ENCODE peak calls at places on chromosomes 1 and 21, in ten cellular contexts. One of them, this sample, is unnamed.

GRCh38 chr21:42257091-42257760 is 38.3 kb downstream of the ABCG1 start:
- DNase-seq in aorta: no peak
- DNase-seq in CD8-positive, alpha-beta memory T cell: no peak
- DNase-seq in suprapubic skin: no peak
- DNase-seq in IMR-90: no peak
- DNase-seq in adrenal gland: peak
- DNase-seq in BJ: no peak
- DNase-seq in cardiac fibroblast: peak
- DNase-seq in uterus: no peak
- DNase-seq in foreskin fibroblast: no peak
- DNase-seq in this sample: no peak

GRCh38 chr1:63915121-63915520 is 141.3 kb downstream of the ROR1 start:
- DNase-seq in cardiac fibroblast: no peak
- DNase-seq in CD8-positive, alpha-beta memory T cell: no peak
- DNase-seq in aorta: no peak
- DNase-seq in foreskin fibroblast: no peak
- DNase-seq in adrenal gland: no peak
- DNase-seq in uterus: no peak
- DNase-seq in BJ: no peak
- DNase-seq in IMR-90: peak
- DNase-seq in suprapubic skin: no peak
- DNase-seq in this sample: no peak

GRCh38 chr21:33771976-33772375 is 129.7 kb downstream of the ITSN1 start:
- DNase-seq in BJ: no peak
- DNase-seq in foreskin fibroblast: no peak
- DNase-seq in IMR-90: no peak
- DNase-seq in suprapubic skin: no peak
- DNase-seq in CD8-positive, alpha-beta memory T cell: no peak
- DNase-seq in adrenal gland: no peak
- DNase-seq in cardiac fibroblast: no peak
- DNase-seq in uterus: no peak
- DNase-seq in aorta: no peak
- DNase-seq in this sample: no peak

GRCh38 chr1:3858231-3858981 is 1.1 kb downstream of the DFFB start:
- DNase-seq in uterus: no peak
- DNase-seq in BJ: no peak
- DNase-seq in aorta: no peak
- DNase-seq in CD8-positive, alpha-beta memory T cell: peak
- DNase-seq in IMR-90: peak
- DNase-seq in adrenal gland: peak
- DNase-seq in suprapubic skin: no peak
- DNase-seq in cardiac fibroblast: peak
- DNase-seq in foreskin fibroblast: peak
- DNase-seq in this sample: peak

GRCh38 chr1:228751360-228752098 is 16.2 kb downstream of the RHOU start:
- DNase-seq in adrenal gland: no peak
- DNase-seq in cardiac fibroblast: no peak
- DNase-seq in aorta: no peak
- DNase-seq in foreskin fibroblast: no peak
- DNase-seq in BJ: no peak
- DNase-seq in uterus: no peak
- DNase-seq in IMR-90: no peak
- DNase-seq in CD8-positive, alpha-beta memory T cell: no peak
- DNase-seq in suprapubic skin: no peak
- DNase-seq in this sample: no peak

GRCh38 chr1:188689542-188689941 is 1788.1 kb downstream of the BRINP3 start:
- DNase-seq in suprapubic skin: no peak
- DNase-seq in CD8-positive, alpha-beta memory T cell: no peak
- DNase-seq in BJ: no peak
- DNase-seq in aorta: no peak
- DNase-seq in adrenal gland: no peak
- DNase-seq in IMR-90: peak
- DNase-seq in cardiac fibroblast: no peak
- DNase-seq in uterus: no peak
- DNase-seq in foreskin fibroblast: no peak
- DNase-seq in this sample: no peak

GRCh38 chr1:20530261-20530660 is 22.1 kb upstream of the FAM43B start:
- DNase-seq in aorta: no peak
- DNase-seq in CD8-positive, alpha-beta memory T cell: no peak
- DNase-seq in IMR-90: no peak
- DNase-seq in uterus: no peak
- DNase-seq in BJ: no peak
- DNase-seq in cardiac fibroblast: no peak
- DNase-seq in adrenal gland: no peak
- DNase-seq in foreskin fibroblast: no peak
- DNase-seq in suprapubic skin: no peak
- DNase-seq in this sample: no peak

GRCh38 chr21:45640888-45641479 is 2.5 kb upstream of the PCBP3 start:
- DNase-seq in IMR-90: peak
- DNase-seq in BJ: no peak
- DNase-seq in foreskin fibroblast: peak
- DNase-seq in uterus: no peak
- DNase-seq in CD8-positive, alpha-beta memory T cell: no peak
- DNase-seq in adrenal gland: peak
- DNase-seq in aorta: no peak
- DNase-seq in cardiac fibroblast: peak
- DNase-seq in suprapubic skin: no peak
- DNase-seq in this sample: no peak

GRCh38 chr1:58155418-58156123 is 391.0 kb downstream of the OMA1 start:
- DNase-seq in adrenal gland: peak
- DNase-seq in suprapubic skin: no peak
- DNase-seq in BJ: no peak
- DNase-seq in cardiac fibroblast: peak
- DNase-seq in aorta: no peak
- DNase-seq in uterus: no peak
- DNase-seq in foreskin fibroblast: no peak
- DNase-seq in CD8-positive, alpha-beta memory T cell: no peak
- DNase-seq in IMR-90: no peak
- DNase-seq in this sample: no peak

GRCh38 chr1:89844236-89844807 is 23.5 kb downstream of the LRRC8D start:
- DNase-seq in CD8-positive, alpha-beta memory T cell: peak
- DNase-seq in BJ: no peak
- DNase-seq in foreskin fibroblast: no peak
- DNase-seq in adrenal gland: no peak
- DNase-seq in IMR-90: peak
- DNase-seq in suprapubic skin: no peak
- DNase-seq in aorta: no peak
- DNase-seq in uterus: no peak
- DNase-seq in cardiac fibroblast: no peak
- DNase-seq in this sample: no peak

GRCh38 chr1:160238408-160238807 is 23.9 kb downstream of the DCAF8 start:
- DNase-seq in cardiac fibroblast: no peak
- DNase-seq in adrenal gland: peak
- DNase-seq in CD8-positive, alpha-beta memory T cell: no peak
- DNase-seq in BJ: no peak
- DNase-seq in foreskin fibroblast: no peak
- DNase-seq in IMR-90: no peak
- DNase-seq in aorta: no peak
- DNase-seq in uterus: no peak
- DNase-seq in suprapubic skin: no peak
- DNase-seq in this sample: no peak

GRCh38 chr1:207077470-207078377 is 10.9 kb upstream of the C4BPB start:
- DNase-seq in uterus: peak
- DNase-seq in IMR-90: peak
- DNase-seq in suprapubic skin: no peak
- DNase-seq in aorta: no peak
- DNase-seq in BJ: peak
- DNase-seq in foreskin fibroblast: peak
- DNase-seq in CD8-positive, alpha-beta memory T cell: peak
- DNase-seq in adrenal gland: peak
- DNase-seq in cardiac fibroblast: peak
- DNase-seq in this sample: peak

GRCh38 chr1:4652631-4653327 is 1.6 kb upstream of the AJAP1 start:
- DNase-seq in foreskin fibroblast: peak
- DNase-seq in suprapubic skin: no peak
- DNase-seq in aorta: peak
- DNase-seq in CD8-positive, alpha-beta memory T cell: peak
- DNase-seq in BJ: no peak
- DNase-seq in cardiac fibroblast: peak
- DNase-seq in uterus: no peak
- DNase-seq in adrenal gland: peak
- DNase-seq in IMR-90: no peak
- DNase-seq in this sample: no peak

GRCh38 chr1:17630048-17630830 is 90.7 kb downstream of the ARHGEF10L start:
- DNase-seq in uterus: peak
- DNase-seq in suprapubic skin: peak
- DNase-seq in foreskin fibroblast: no peak
- DNase-seq in adrenal gland: peak
- DNase-seq in aorta: peak
- DNase-seq in IMR-90: no peak
- DNase-seq in CD8-positive, alpha-beta memory T cell: no peak
- DNase-seq in cardiac fibroblast: peak
- DNase-seq in BJ: no peak
- DNase-seq in this sample: no peak

GRCh38 chr1:87046951-87047350 is 132.5 kb downstream of the HS2ST1 start:
- DNase-seq in BJ: no peak
- DNase-seq in suprapubic skin: no peak
- DNase-seq in aorta: no peak
- DNase-seq in CD8-positive, alpha-beta memory T cell: no peak
- DNase-seq in adrenal gland: no peak
- DNase-seq in IMR-90: no peak
- DNase-seq in cardiac fibroblast: no peak
- DNase-seq in uterus: no peak
- DNase-seq in foreskin fibroblast: no peak
- DNase-seq in this sample: no peak

DNA sequence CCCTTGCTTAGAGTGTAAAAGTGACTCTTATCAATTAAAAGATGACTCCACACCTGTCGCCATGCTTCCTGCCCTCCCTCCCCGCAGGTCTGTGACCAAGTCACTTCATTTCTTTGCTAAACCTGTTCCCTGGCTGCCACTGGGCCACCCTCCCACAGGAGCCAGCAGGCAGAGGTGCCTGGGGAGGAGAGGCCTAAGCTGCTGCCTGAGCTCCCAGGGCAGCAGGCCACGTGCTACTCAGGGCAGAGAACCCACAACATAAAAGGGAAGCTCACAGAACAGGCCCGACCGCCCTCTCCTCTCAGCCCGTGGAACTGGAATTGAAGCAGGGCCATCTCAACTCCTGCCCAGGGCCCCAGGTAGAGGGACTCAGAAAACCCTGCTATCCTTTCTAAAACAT is 4.9 kb downstream of the C1orf198 start:
- DNase-seq in cardiac fibroblast: no peak
- DNase-seq in suprapubic skin: peak
- DNase-seq in foreskin fibroblast: no peak
- DNase-seq in uterus: no peak
- DNase-seq in IMR-90: no peak
- DNase-seq in CD8-positive, alpha-beta memory T cell: no peak
- DNase-seq in adrenal gland: no peak
- DNase-seq in BJ: no peak
- DNase-seq in aorta: no peak
- DNase-seq in this sample: peak
- H3K4me3 ChIP-seq in cardiac fibroblast: no peak
- H3K4me3 ChIP-seq in suprapubic skin: no peak
- H3K4me3 ChIP-seq in foreskin fibroblast: no peak
- H3K4me3 ChIP-seq in uterus: no peak
- H3K4me3 ChIP-seq in IMR-90: no peak
- H3K4me3 ChIP-seq in CD8-positive, alpha-beta memory T cell: no peak
- H3K4me3 ChIP-seq in adrenal gland: no peak
- H3K4me3 ChIP-seq in BJ: no peak
- H3K4me3 ChIP-seq in aorta: no peak
- H3K4me3 ChIP-seq in this sample: no peak

GRCh38 chr1:56153276-56153675 is 426.1 kb downstream of the PLPP3 start:
- DNase-seq in adrenal gland: no peak
- DNase-seq in BJ: no peak
- DNase-seq in IMR-90: no peak
- DNase-seq in CD8-positive, alpha-beta memory T cell: no peak
- DNase-seq in cardiac fibroblast: no peak
- DNase-seq in foreskin fibroblast: no peak
- DNase-seq in uterus: no peak
- DNase-seq in suprapubic skin: no peak
- DNase-seq in aorta: no peak
- DNase-seq in this sample: no peak
- H3K4me3 ChIP-seq in adrenal gland: no peak
- H3K4me3 ChIP-seq in BJ: no peak
- H3K4me3 ChIP-seq in IMR-90: no peak
- H3K4me3 ChIP-seq in CD8-positive, alpha-beta memory T cell: no peak
- H3K4me3 ChIP-seq in cardiac fibroblast: no peak
- H3K4me3 ChIP-seq in foreskin fibroblast: no peak
- H3K4me3 ChIP-seq in uterus: no peak
- H3K4me3 ChIP-seq in suprapubic skin: no peak
- H3K4me3 ChIP-seq in aorta: no peak
- H3K4me3 ChIP-seq in this sample: no peak

GRCh38 chr1:15836772-15837669 is 10.5 kb upstream of the SPEN start:
- DNase-seq in uterus: peak
- DNase-seq in cardiac fibroblast: no peak
- DNase-seq in suprapubic skin: peak
- DNase-seq in adrenal gland: peak
- DNase-seq in foreskin fibroblast: no peak
- DNase-seq in aorta: peak
- DNase-seq in IMR-90: no peak
- DNase-seq in BJ: no peak
- DNase-seq in CD8-positive, alpha-beta memory T cell: peak
- DNase-seq in this sample: no peak
- H3K4me3 ChIP-seq in uterus: no peak
- H3K4me3 ChIP-seq in cardiac fibroblast: no peak
- H3K4me3 ChIP-seq in suprapubic skin: peak
- H3K4me3 ChIP-seq in adrenal gland: no peak
- H3K4me3 ChIP-seq in foreskin fibroblast: no peak
- H3K4me3 ChIP-seq in aorta: no peak
- H3K4me3 ChIP-seq in IMR-90: no peak
- H3K4me3 ChIP-seq in BJ: no peak
- H3K4me3 ChIP-seq in CD8-positive, alpha-beta memory T cell: peak
- H3K4me3 ChIP-seq in this sample: peak

GRCh38 chr1:11530731-11531311 is 51.9 kb downstream of the DISP3 start:
- DNase-seq in uterus: no peak
- DNase-seq in adrenal gland: no peak
- DNase-seq in suprapubic skin: no peak
- DNase-seq in CD8-positive, alpha-beta memory T cell: no peak
- DNase-seq in cardiac fibroblast: no peak
- DNase-seq in IMR-90: no peak
- DNase-seq in BJ: no peak
- DNase-seq in aorta: no peak
- DNase-seq in foreskin fibroblast: no peak
- DNase-seq in this sample: no peak

GRCh38 chr1:11527541-11528452 is 48.8 kb downstream of the DISP3 start:
- DNase-seq in uterus: no peak
- DNase-seq in foreskin fibroblast: no peak
- DNase-seq in adrenal gland: no peak
- DNase-seq in CD8-positive, alpha-beta memory T cell: no peak
- DNase-seq in cardiac fibroblast: no peak
- DNase-seq in IMR-90: no peak
- DNase-seq in aorta: no peak
- DNase-seq in BJ: no peak
- DNase-seq in suprapubic skin: no peak
- DNase-seq in this sample: no peak

GRCh38 chr1:11529330-11529729 is 50.4 kb downstream of the DISP3 start:
- DNase-seq in uterus: no peak
- DNase-seq in cardiac fibroblast: no peak
- DNase-seq in suprapubic skin: no peak
- DNase-seq in BJ: no peak
- DNase-seq in CD8-positive, alpha-beta memory T cell: no peak
- DNase-seq in aorta: no peak
- DNase-seq in IMR-90: no peak
- DNase-seq in foreskin fibroblast: no peak
- DNase-seq in adrenal gland: no peak
- DNase-seq in this sample: no peak

GRCh38 chr1:11529763-11530730 is 51.1 kb downstream of the DISP3 start:
- DNase-seq in cardiac fibroblast: no peak
- DNase-seq in IMR-90: no peak
- DNase-seq in CD8-positive, alpha-beta memory T cell: no peak
- DNase-seq in adrenal gland: no peak
- DNase-seq in suprapubic skin: no peak
- DNase-seq in uterus: no peak
- DNase-seq in aorta: no peak
- DNase-seq in BJ: no peak
- DNase-seq in foreskin fibroblast: no peak
- DNase-seq in this sample: no peak

GRCh38 chr1:11528636-11529121 is 49.7 kb downstream of the DISP3 start:
- DNase-seq in uterus: no peak
- DNase-seq in cardiac fibroblast: no peak
- DNase-seq in BJ: no peak
- DNase-seq in suprapubic skin: peak
- DNase-seq in CD8-positive, alpha-beta memory T cell: no peak
- DNase-seq in aorta: no peak
- DNase-seq in IMR-90: no peak
- DNase-seq in foreskin fibroblast: no peak
- DNase-seq in adrenal gland: no peak
- DNase-seq in this sample: no peak
- H3K4me3 ChIP-seq in uterus: no peak
- H3K4me3 ChIP-seq in cardiac fibroblast: no peak
- H3K4me3 ChIP-seq in BJ: no peak
- H3K4me3 ChIP-seq in suprapubic skin: no peak
- H3K4me3 ChIP-seq in CD8-positive, alpha-beta memory T cell: no peak
- H3K4me3 ChIP-seq in aorta: no peak
- H3K4me3 ChIP-seq in IMR-90: no peak
- H3K4me3 ChIP-seq in foreskin fibroblast: no peak
- H3K4me3 ChIP-seq in adrenal gland: no peak
- H3K4me3 ChIP-seq in this sample: no peak

This sample was measured in Jurkat, Clone E6-1.